ENCODE peak calls at places on chromosomes 6 and 20, in seven cellular contexts. B is COR-L47; O is stimulated activated CD4-positive, alpha-beta T cell treated with anti-CD3 and anti-CD28 coated beads, Interleukin-1b, Interleukin-23, amount 100 ng/mL, for 1 hour; X is fibroblast of mammary gland; Y is activated effector memory CD4-positive, alpha-beta T cell treated with anti-CD3 and anti-CD28 coated beads, Interleukin-2, amount 50 U/mL, for 16 hours; R is HCEC 1CT; D is lower leg skin. I is an unnamed sample.

GRCh38 chr6:106568518-106568917 is 60.8 kb downstream of the RTN4IP1 start:
- DNase-seq in B (no peak), O (no peak), X (peak), Y (no peak), R (peak), D (no peak), I (no peak)

GRCh38 chr6:43774776-43775583 is 5.0 kb downstream of the VEGFA start:
- DNase-seq in B (peak), O (no peak), X (peak), Y (peak), R (peak), D (peak), I (peak)

GRCh38 chr6:133286765-133287164 is 45.6 kb downstream of the EYA4 start:
- DNase-seq in B (peak), O (no peak), X (peak), Y (no peak), R (peak), D (no peak), I (peak)

GRCh38 chr6:45715508-45715803 is 300.2 kb downstream of the CLIC5 start:
- DNase-seq in B (no peak), O (no peak), X (no peak), Y (no peak), R (no peak), D (no peak), I (no peak)

GRCh38 chr6:155782320-155782730 is 326.7 kb upstream of the NOX3 start:
- DNase-seq in B (no peak), O (no peak), X (peak), Y (no peak), R (peak), D (no peak), I (peak)

GRCh38 chr20:47501117-47501482 is 587 bp upstream of the NCOA3 start:
- DNase-seq in B (no peak), O (no peak), X (no peak), Y (no peak), R (no peak), D (no peak), I (peak)

GRCh38 chr6:139905404-139906052 is 531.1 kb upstream of the CITED2 start:
- DNase-seq in B (no peak), O (no peak), X (no peak), Y (no peak), R (no peak), D (no peak), I (peak)

GRCh38 chr6:16568128-16568527 is 193.1 kb downstream of the ATXN1 start:
- DNase-seq in B (no peak), O (no peak), X (no peak), Y (no peak), R (no peak), D (no peak), I (no peak)

GRCh38 chr6:63789699-63790098 is 154.1 kb downstream of the PHF3 start:
- DNase-seq in B (no peak), O (no peak), X (peak), Y (no peak), R (no peak), D (no peak), I (no peak)

GRCh38 chr6:132289761-132290160 is 111.5 kb downstream of the MOXD1 start:
- DNase-seq in B (no peak), O (no peak), X (no peak), Y (no peak), R (no peak), D (no peak), I (no peak)

GRCh38 chr6:129292836-129293235 is 409.9 kb downstream of the LAMA2 start:
- DNase-seq in B (no peak), O (no peak), X (no peak), Y (no peak), R (no peak), D (no peak), I (no peak)

GRCh38 chr6:168238159-168238887 is 81.3 kb downstream of the DACT2 start:
- DNase-seq in B (no peak), O (no peak), X (no peak), Y (no peak), R (no peak), D (no peak), I (no peak)

GRCh38 chr6:68633654-68634502 is 1.2 kb upstream of the ADGRB3 start:
- DNase-seq in B (no peak), O (no peak), X (no peak), Y (no peak), R (no peak), D (no peak), I (no peak)

GRCh38 chr6:18861182-18861581 is 474.0 kb downstream of the RNF144B start:
- DNase-seq in B (no peak), O (no peak), X (no peak), Y (no peak), R (no peak), D (no peak), I (no peak)

GRCh38 chr6:11586117-11586516 is 48.6 kb downstream of the TMEM170B start:
- DNase-seq in B (no peak), O (no peak), X (peak), Y (no peak), R (no peak), D (no peak), I (peak)

GRCh38 chr6:25166955-25167753 is 112.0 kb upstream of the CARMIL1 start:
- DNase-seq in B (peak), O (no peak), X (no peak), Y (no peak), R (no peak), D (no peak), I (no peak)

GRCh38 chr20:5844063-5844681 is 94.0 kb downstream of the SHLD1 start:
- DNase-seq in B (peak), O (no peak), X (peak), Y (peak), R (peak), D (no peak), I (peak)

GRCh38 chr20:50053790-50054547 is 59.0 kb downstream of the UBE2V1 start:
- DNase-seq in B (no peak), O (no peak), X (no peak), Y (no peak), R (no peak), D (no peak), I (no peak)

GRCh38 chr20:35307666-35308653 is 15.7 kb upstream of the FAM83C start:
- DNase-seq in B (no peak), O (no peak), X (peak), Y (no peak), R (peak), D (peak), I (peak)

GRCh38 chr20:62063981-62064787 is 1.5 kb downstream of the TAF4 start:
- DNase-seq in B (no peak), O (no peak), X (no peak), Y (peak), R (no peak), D (no peak), I (peak)

GRCh38 chr6:81752084-81752968 is at the start of gene TENT5A:
- DNase-seq in B (peak), O (peak), X (peak), Y (peak), R (peak), D (peak), I (peak)

GRCh38 chr6:3687847-3688246 is 63.7 kb downstream of the PXDC1 start:
- DNase-seq in B (peak), O (no peak), X (no peak), Y (no peak), R (no peak), D (no peak), I (no peak)

GRCh38 chr20:49906615-49907154 is 8.6 kb downstream of the SPATA2 start:
- DNase-seq in B (no peak), O (no peak), X (no peak), Y (no peak), R (no peak), D (peak), I (no peak)

GRCh38 chr20:31919756-31920155 is 32.1 kb downstream of the PDRG1 start:
- DNase-seq in B (no peak), O (no peak), X (no peak), Y (no peak), R (no peak), D (no peak), I (no peak)

GRCh38 chr20:61647741-61648140 is 395.7 kb downstream of the CDH4 start:
- DNase-seq in B (no peak), O (no peak), X (no peak), Y (no peak), R (no peak), D (no peak), I (no peak)

GRCh38 chr6:107103082-107103481 is 12.2 kb downstream of the BEND3 start:
- DNase-seq in B (no peak), O (no peak), X (no peak), Y (no peak), R (no peak), D (peak), I (no peak)

GRCh38 chr6:21648475-21649050 is 55.0 kb downstream of the SOX4 start:
- DNase-seq in B (no peak), O (no peak), X (no peak), Y (no peak), R (no peak), D (no peak), I (no peak)

GRCh38 chr20:44683263-44684046 is 31.7 kb upstream of the CCN5 start:
- DNase-seq in B (peak), O (no peak), X (no peak), Y (peak), R (peak), D (no peak), I (peak)

GRCh38 chr6:885051-885590 is 192.2 kb upstream of the EXOC2 start:
- DNase-seq in B (no peak), O (no peak), X (no peak), Y (no peak), R (no peak), D (no peak), I (no peak)

GRCh38 chr6:31007694-31008093 is 2.6 kb upstream of the MUC22 start:
- DNase-seq in B (no peak), O (no peak), X (peak), Y (no peak), R (peak), D (no peak), I (peak)

GRCh38 chr6:43668151-43669028 is 19.2 kb downstream of the MRPS18A start:
- DNase-seq in B (peak), O (no peak), X (peak), Y (peak), R (peak), D (peak), I (peak)

I was measured in choroid plexus epithelial cell.